ENCODE peak calls at places on chromosomes 6 and 20, in four cellular contexts. M, S, B and F are unnamed samples.

GRCh38 chr6:84892666-84893065 is 128.3 kb upstream of the TBX18 start:
- DNase-seq in S (no peak), B (peak; percentile 32), M (no peak), F (no peak)

GRCh38 chr20:14191559-14191958 is 145.9 kb downstream of the FLRT3 start:
- DNase-seq in M (no peak), B (no peak), S (no peak), F (no peak)

GRCh38 chr6:113089056-113089455 is 741.9 kb downstream of the RFPL4B start:
- DNase-seq in M (no peak), B (no peak), S (no peak), F (no peak)

GRCh38 chr6:17012421-17013225 is 89.2 kb upstream of the STMND1 start:
- DNase-seq in S (peak; percentile 81), B (peak; percentile 100), M (no peak), F (peak; percentile 54)

GRCh38 chr6:4504700-4505099 is 271.5 kb upstream of the CDYL start:
- DNase-seq in M (no peak), S (no peak), B (no peak), F (no peak)

GRCh38 chr20:49140411-49140810 is 47.7 kb downstream of the STAU1 start:
- DNase-seq in M (no peak), B (no peak), S (no peak), F (no peak)

GRCh38 chr6:132814716-132815570 is 574 bp downstream of the RPS12 start:
- DNase-seq in B (peak; percentile 30), S (no peak), M (no peak), F (no peak)

GRCh38 chr6:101392561-101393230 is 812 bp upstream of the GRIK2 start:
- DNase-seq in M (no peak), B (peak; percentile 43), S (no peak), F (no peak)

GRCh38 chr6:107784669-107785068 is 39.4 kb downstream of the SCML4 start:
- DNase-seq in B (no peak), S (no peak), M (no peak), F (no peak)

GRCh38 chr6:108731229-108731565 is 117.0 kb upstream of the ARMC2 start:
- DNase-seq in S (no peak), M (no peak), B (no peak), F (no peak)

GRCh38 chr6:18178959-18179358 is 23.7 kb downstream of the KDM1B start:
- DNase-seq in M (no peak), S (no peak), B (no peak), F (no peak)

GRCh38 chr6:2133718-2134310 is 111.6 kb downstream of the GMDS start:
- DNase-seq in M (no peak), S (no peak), B (no peak), F (no peak)

GRCh38 chr6:127547215-127547614 is 28.1 kb upstream of the MTCL3 start:
- DNase-seq in S (no peak), M (no peak), B (peak; percentile 9), F (no peak)

GRCh38 chr20:37868998-37869861 is 33.7 kb upstream of the VSTM2L start:
- DNase-seq in M (no peak), S (no peak), B (no peak), F (no peak)

GRCh38 chr6:33735201-33735600 is 11.5 kb downstream of the IP6K3 start:
- DNase-seq in M (no peak), B (no peak), S (no peak), F (no peak)

GRCh38 chr20:61603715-61604114 is 351.7 kb downstream of the CDH4 start:
- DNase-seq in B (no peak), M (no peak), S (no peak), F (no peak)

GRCh38 chr20:44113642-44113945 is 73.4 kb downstream of the JPH2 start:
- DNase-seq in B (no peak), S (no peak), M (no peak), F (no peak)

GRCh38 chr6:65505736-65506135 is 201.3 kb downstream of the EYS start:
- DNase-seq in B (no peak), M (peak; percentile 1), S (no peak), F (no peak)

GRCh38 chr6:26125015-26125690 is 37.9 kb downstream of the HFE start:
- DNase-seq in B (peak; percentile 27), M (no peak), S (peak; percentile 29), F (no peak)